ENCODE peak calls at places on chromosomes 13 and 19, in eight cellular contexts. K is stimulated activated CD8-positive, alpha-beta memory T cell treated with anti-CD3 and anti-CD28 coated beads, Interleukin-4, amount 100 ng/mL, for 48 hours; Q is lower leg skin; O is germinal center; P is neural progenitor cell; Y is Calu3; L is B cell; W is DMS79 treated with DMSO at 0.1 percent for 48 hours. D is an unnamed sample.

GRCh38 chr13:97856001-97856675 is 97.3 kb upstream of the IPO5 start:
- DNase-seq in Y (no peak), W (no peak), Q (peak), P (peak), L (no peak), O (no peak), K (no peak), D (peak)

GRCh38 chr19:6752257-6753177 is 13.0 kb downstream of the TRIP10 start:
- DNase-seq in W (no peak), Y (peak), P (peak), Q (peak), K (no peak), L (peak), O (no peak), D (peak)

GRCh38 chr19:7533281-7533819 is 2.2 kb upstream of the PNPLA6 start:
- DNase-seq in O (no peak), Q (peak), Y (no peak), K (no peak), P (peak), L (no peak), W (no peak), D (peak)

GRCh38 chr19:51530616-51531015 is 854 bp downstream of the SIGLEC6 start:
- DNase-seq in O (no peak), Y (no peak), P (no peak), K (no peak), Q (no peak), W (no peak), L (no peak), D (no peak)

GRCh38 chr19:991174-991931 is 7.2 kb downstream of the WDR18 start:
- DNase-seq in O (peak), L (no peak), Y (peak), W (no peak), Q (no peak), P (peak), K (peak), D (peak)

GRCh38 chr13:88701551-88701950 is 1030.4 kb downstream of the SLITRK5 start:
- DNase-seq in L (no peak), O (no peak), Q (no peak), Y (no peak), P (no peak), K (no peak), W (no peak), D (no peak)

GRCh38 chr19:55212447-55212846 is 3.1 kb upstream of the PTPRH start:
- DNase-seq in Q (no peak), Y (peak), W (no peak), P (no peak), L (no peak), O (peak), K (peak), D (peak)

GRCh38 chr19:50325310-50326100 is 3.7 kb downstream of the KCNC3 start:
- DNase-seq in P (peak), W (peak), K (peak), Q (no peak), Y (peak), O (peak), L (peak), D (peak)

GRCh38 chr19:40974633-40975037 is 16.4 kb upstream of the CYP2B6 start:
- DNase-seq in L (peak), K (peak), P (peak), O (peak), Y (peak), W (peak), Q (peak), D (peak)

GRCh38 chr13:111460548-111461444 is 140.4 kb downstream of the TEX29 start:
- DNase-seq in O (no peak), W (peak), L (no peak), Y (peak), K (no peak), Q (peak), P (peak), D (peak)

GRCh38 chr13:27556109-27556508 is 64.2 kb downstream of the LNX2 start:
- DNase-seq in K (no peak), Y (peak), P (no peak), L (no peak), W (no peak), Q (no peak), O (no peak), D (no peak)

GRCh38 chr13:44755872-44756271 is 179.7 kb upstream of the TSC22D1 start:
- DNase-seq in L (no peak), Q (no peak), W (no peak), O (no peak), P (no peak), Y (no peak), K (no peak), D (no peak)

GRCh38 chr19:49624967-49625910 is 14.7 kb downstream of the RRAS start:
- DNase-seq in O (no peak), L (no peak), P (no peak), W (no peak), K (no peak), Y (no peak), Q (no peak), D (no peak)

GRCh38 chr19:50719566-50719965 is at the start of gene SHANK1:
- DNase-seq in W (no peak), Q (no peak), K (no peak), P (peak), L (no peak), O (no peak), Y (no peak), D (peak)

GRCh38 chr13:42272115-42272756 is at the start of gene AKAP11:
- DNase-seq in W (peak), K (peak), O (peak), Q (peak), P (peak), Y (peak), L (no peak), D (no peak)

GRCh38 chr19:38049105-38049649 is 142.2 kb downstream of the SIPA1L3 start:
- DNase-seq in P (no peak), K (peak), L (peak), Q (no peak), W (no peak), Y (no peak), O (peak), D (no peak)

GRCh38 chr19:48997972-48998371 is 4.3 kb downstream of the RUVBL2 start:
- DNase-seq in K (peak), Y (peak), P (peak), L (no peak), O (peak), Q (no peak), W (no peak), D (peak)

GRCh38 chr19:6459356-6460098 is at the start of gene SLC25A23:
- DNase-seq in L (peak), K (peak), O (peak), Y (peak), Q (peak), W (peak), P (peak), D (peak)

GRCh38 chr13:79775830-79776229 is 294.9 kb downstream of the NDFIP2 start:
- DNase-seq in W (no peak), O (no peak), Q (no peak), Y (peak), K (no peak), L (peak), P (peak), D (peak)